ENCODE peak calls at places on chromosomes 6 and 20, in seven cellular contexts. One of them, this sample, is unnamed.
A peak's percentile ranks its signal among the peaks of the same experiment; 100 is the strongest.

GRCh38 chr6:157550114-157550989 is 169.4 kb downstream of the ZDHHC14 start:
- DNase-seq in NB4: no peak
- DNase-seq in iris pigment epithelial cell: no peak
- DNase-seq in EL: no peak
- DNase-seq in activated CD8-positive, alpha-beta memory T cell treated with anti-CD3 and anti-CD28 coated beads, Interleukin-2, amount 10 ng/mL, durations not matched to agents 7 days and 5 days: peak; percentile 76
- DNase-seq in NCI-H510A: no peak
- DNase-seq in activated CD4-positive, alpha-beta memory T cell treated with anti-CD3 and anti-CD28 coated beads for 36 hours: peak; percentile 60
- DNase-seq in this sample: no peak

GRCh38 chr6:81998432-81998831 is 246.0 kb upstream of the TENT5A start:
- DNase-seq in EL: peak; percentile 69
- DNase-seq in activated CD8-positive, alpha-beta memory T cell treated with anti-CD3 and anti-CD28 coated beads, Interleukin-2, amount 10 ng/mL, durations not matched to agents 7 days and 5 days: no peak
- DNase-seq in NCI-H510A: no peak
- DNase-seq in iris pigment epithelial cell: peak; percentile 87
- DNase-seq in activated CD4-positive, alpha-beta memory T cell treated with anti-CD3 and anti-CD28 coated beads for 36 hours: no peak
- DNase-seq in NB4: no peak
- DNase-seq in this sample: peak; percentile 81

GRCh38 chr6:118581489-118581959 is 33.4 kb downstream of the PLN start:
- DNase-seq in EL: peak; percentile 81
- DNase-seq in NCI-H510A: no peak
- DNase-seq in activated CD4-positive, alpha-beta memory T cell treated with anti-CD3 and anti-CD28 coated beads for 36 hours: no peak
- DNase-seq in iris pigment epithelial cell: peak; percentile 87
- DNase-seq in NB4: peak; percentile 86
- DNase-seq in activated CD8-positive, alpha-beta memory T cell treated with anti-CD3 and anti-CD28 coated beads, Interleukin-2, amount 10 ng/mL, durations not matched to agents 7 days and 5 days: no peak
- DNase-seq in this sample: peak; percentile 75

GRCh38 chr6:139927236-139927635 is 552.8 kb upstream of the CITED2 start:
- DNase-seq in activated CD8-positive, alpha-beta memory T cell treated with anti-CD3 and anti-CD28 coated beads, Interleukin-2, amount 10 ng/mL, durations not matched to agents 7 days and 5 days: no peak
- DNase-seq in iris pigment epithelial cell: peak; percentile 90
- DNase-seq in activated CD4-positive, alpha-beta memory T cell treated with anti-CD3 and anti-CD28 coated beads for 36 hours: no peak
- DNase-seq in NB4: peak; percentile 48
- DNase-seq in NCI-H510A: no peak
- DNase-seq in EL: peak; percentile 77
- DNase-seq in this sample: peak; percentile 96

GRCh38 chr20:56554869-56555268 is 21.8 kb downstream of the FAM209B start:
- DNase-seq in NB4: peak; percentile 89
- DNase-seq in activated CD4-positive, alpha-beta memory T cell treated with anti-CD3 and anti-CD28 coated beads for 36 hours: peak; percentile 23
- DNase-seq in iris pigment epithelial cell: peak; percentile 98
- DNase-seq in NCI-H510A: no peak
- DNase-seq in activated CD8-positive, alpha-beta memory T cell treated with anti-CD3 and anti-CD28 coated beads, Interleukin-2, amount 10 ng/mL, durations not matched to agents 7 days and 5 days: no peak
- DNase-seq in EL: peak; percentile 98
- DNase-seq in this sample: peak; percentile 98

GRCh38 chr6:164791498-164791897 is 517.9 kb downstream of the C6orf118 start:
- DNase-seq in NCI-H510A: no peak
- DNase-seq in NB4: no peak
- DNase-seq in EL: no peak
- DNase-seq in activated CD4-positive, alpha-beta memory T cell treated with anti-CD3 and anti-CD28 coated beads for 36 hours: no peak
- DNase-seq in activated CD8-positive, alpha-beta memory T cell treated with anti-CD3 and anti-CD28 coated beads, Interleukin-2, amount 10 ng/mL, durations not matched to agents 7 days and 5 days: no peak
- DNase-seq in iris pigment epithelial cell: no peak
- DNase-seq in this sample: no peak

GRCh38 chr6:110778331-110778730 is 36.9 kb downstream of the CDK19 start:
- DNase-seq in NB4: no peak
- DNase-seq in activated CD4-positive, alpha-beta memory T cell treated with anti-CD3 and anti-CD28 coated beads for 36 hours: no peak
- DNase-seq in iris pigment epithelial cell: no peak
- DNase-seq in activated CD8-positive, alpha-beta memory T cell treated with anti-CD3 and anti-CD28 coated beads, Interleukin-2, amount 10 ng/mL, durations not matched to agents 7 days and 5 days: no peak
- DNase-seq in NCI-H510A: no peak
- DNase-seq in EL: no peak
- DNase-seq in this sample: no peak

GRCh38 chr20:38861071-38861401 is 55.5 kb downstream of the PPP1R16B start:
- DNase-seq in activated CD8-positive, alpha-beta memory T cell treated with anti-CD3 and anti-CD28 coated beads, Interleukin-2, amount 10 ng/mL, durations not matched to agents 7 days and 5 days: no peak
- DNase-seq in NB4: no peak
- DNase-seq in EL: no peak
- DNase-seq in NCI-H510A: no peak
- DNase-seq in iris pigment epithelial cell: no peak
- DNase-seq in activated CD4-positive, alpha-beta memory T cell treated with anti-CD3 and anti-CD28 coated beads for 36 hours: no peak
- DNase-seq in this sample: no peak

GRCh38 chr6:5091646-5092045 is 6.5 kb downstream of the PPP1R3G start:
- DNase-seq in activated CD8-positive, alpha-beta memory T cell treated with anti-CD3 and anti-CD28 coated beads, Interleukin-2, amount 10 ng/mL, durations not matched to agents 7 days and 5 days: no peak
- DNase-seq in NB4: no peak
- DNase-seq in EL: no peak
- DNase-seq in iris pigment epithelial cell: no peak
- DNase-seq in NCI-H510A: no peak
- DNase-seq in activated CD4-positive, alpha-beta memory T cell treated with anti-CD3 and anti-CD28 coated beads for 36 hours: no peak
- DNase-seq in this sample: no peak

GRCh38 chr20:3461191-3461874 is 9.5 kb upstream of the ATRN start:
- DNase-seq in iris pigment epithelial cell: peak; percentile 65
- DNase-seq in activated CD8-positive, alpha-beta memory T cell treated with anti-CD3 and anti-CD28 coated beads, Interleukin-2, amount 10 ng/mL, durations not matched to agents 7 days and 5 days: no peak
- DNase-seq in NB4: no peak
- DNase-seq in NCI-H510A: no peak
- DNase-seq in activated CD4-positive, alpha-beta memory T cell treated with anti-CD3 and anti-CD28 coated beads for 36 hours: no peak
- DNase-seq in EL: no peak
- DNase-seq in this sample: peak; percentile 35